ENCODE peak calls at places on chromosomes 5 and 9, in seven cellular contexts. L, D, F, R, W, S and Q are unnamed samples.

GRCh38 chr5:139638090-139638735 is 9.9 kb upstream of the CXXC5 start:
- DNase-seq in L (no peak), D (peak), F (peak), R (peak), W (peak), S (peak), Q (peak)

GRCh38 chr5:35938518-35939227 is at the start of gene CAPSL:
- DNase-seq in L (no peak), D (no peak), F (no peak), R (peak), W (no peak), S (peak), Q (no peak)

GRCh38 chr9:37923121-37923795 is 19.3 kb upstream of the SLC25A51 start:
- DNase-seq in L (no peak), D (no peak), F (no peak), R (no peak), W (no peak), S (no peak), Q (no peak)

GRCh38 chr5:143025971-143026370 is 255.8 kb downstream of the ARHGAP26 start:
- DNase-seq in L (no peak), D (no peak), F (no peak), R (no peak), W (no peak), S (no peak), Q (no peak)

GRCh38 chr9:134053401-134053871 is 14.4 kb downstream of the BRD3 start:
- DNase-seq in L (no peak), D (no peak), F (no peak), R (no peak), W (peak), S (no peak), Q (peak)

GRCh38 chr5:120419110-120419509 is 45.0 kb upstream of the PRR16 start:
- DNase-seq in L (no peak), D (no peak), F (no peak), R (peak), W (no peak), S (peak), Q (no peak)

GRCh38 chr9:29556317-29556716 is 1983.0 kb upstream of the C9orf72 start:
- DNase-seq in L (no peak), D (no peak), F (no peak), R (no peak), W (no peak), S (no peak), Q (no peak)

GRCh38 chr5:125041798-125042197 is 295.4 kb upstream of the ZNF608 start:
- DNase-seq in L (no peak), D (no peak), F (no peak), R (no peak), W (no peak), S (no peak), Q (no peak)

GRCh38 chr9:114693248-114693895 is 11.4 kb upstream of the TEX48 start:
- DNase-seq in L (no peak), D (no peak), F (no peak), R (no peak), W (no peak), S (no peak), Q (no peak)

GRCh38 chr9:5629312-5630037 is 568 bp downstream of the RIC1 start:
- DNase-seq in L (peak), D (no peak), F (peak), R (peak), W (peak), S (peak), Q (peak)

GRCh38 chr5:88602584-88602983 is 280.4 kb downstream of the MEF2C start:
- DNase-seq in L (no peak), D (no peak), F (no peak), R (peak), W (peak), S (peak), Q (no peak)

GRCh38 chr9:75911390-75911789 is 20.9 kb downstream of the PCSK5 start:
- DNase-seq in L (no peak), D (no peak), F (no peak), R (no peak), W (no peak), S (no peak), Q (no peak)

GRCh38 chr5:21236896-21237830 is 1249.2 kb upstream of the CDH18 start:
- DNase-seq in L (no peak), D (no peak), F (no peak), R (no peak), W (no peak), S (no peak), Q (no peak)

GRCh38 chr9:21316860-21317259 is 11.7 kb upstream of the IFNA5 start:
- DNase-seq in L (no peak), D (no peak), F (no peak), R (no peak), W (no peak), S (no peak), Q (no peak)
- TF ChIP-seq CTCF in L (no peak), D (no peak), F (no peak), R (no peak), W (no peak), S (peak), Q (no peak)

GRCh38 chr9:13487071-13487470 is 207.6 kb upstream of the MPDZ start:
- DNase-seq in L (no peak), D (no peak), F (no peak), R (no peak), W (no peak), S (no peak), Q (no peak)
- H3K27ac ChIP-seq in L (no peak), D (no peak), F (no peak), R (no peak), W (no peak), S (no peak), Q (no peak)

DNA sequence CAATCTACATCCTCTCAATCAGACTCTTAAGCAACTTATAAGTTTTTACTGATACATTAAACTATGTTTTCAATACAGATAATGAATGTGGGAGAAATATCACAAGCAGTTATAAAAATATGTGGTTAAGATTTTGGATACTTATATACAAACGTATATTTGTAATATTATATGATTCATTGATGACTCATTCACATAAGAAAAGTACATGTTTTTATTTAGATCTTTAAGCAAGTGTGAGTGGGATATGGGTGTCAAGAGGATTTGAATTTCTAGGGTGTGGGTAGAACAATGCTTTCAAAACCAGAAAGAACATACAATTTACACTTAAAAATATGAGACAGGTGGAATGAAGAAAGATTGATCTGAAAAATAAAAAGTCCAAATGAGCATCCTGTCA is 36.1 kb upstream of the ISL1 start:
- DNase-seq in L (no peak), D (no peak), F (no peak), R (no peak), W (no peak), S (no peak), Q (no peak)
- TF ChIP-seq CTCF in L (no peak), D (no peak), F (no peak), R (no peak), W (no peak), S (no peak), Q (no peak)

DNA sequence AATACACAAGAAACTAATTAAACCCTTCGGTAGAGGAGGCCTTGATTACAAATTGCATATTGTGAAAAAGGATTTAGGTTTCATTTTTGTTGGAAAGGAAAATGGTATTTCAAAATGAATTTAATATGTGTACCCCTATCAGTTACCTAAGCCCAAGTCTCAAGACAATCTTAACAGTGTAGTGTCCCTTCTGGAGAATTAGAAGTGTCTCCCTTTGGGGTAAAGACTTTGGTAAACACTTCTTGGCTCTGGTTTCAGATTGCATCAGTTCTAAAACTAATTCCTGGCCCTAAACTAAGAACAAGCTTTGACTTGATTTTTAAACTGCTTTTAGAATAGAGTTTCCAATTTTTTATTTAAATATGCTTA is 3.3 kb upstream of the STOM start:
- DNase-seq in L (no peak), D (no peak), F (no peak), R (no peak), W (no peak), S (no peak), Q (no peak)
- H3K27ac ChIP-seq in L (no peak), D (no peak), F (peak), R (no peak), W (peak), S (no peak), Q (peak)

GRCh38 chr9:18824095-18824666 is 208.8 kb downstream of the SAXO1 start:
- DNase-seq in L (no peak), D (no peak), F (no peak), R (no peak), W (no peak), S (no peak), Q (no peak)

GRCh38 chr9:18825775-18826174 is 207.2 kb downstream of the SAXO1 start:
- DNase-seq in L (no peak), D (no peak), F (no peak), R (no peak), W (no peak), S (peak), Q (no peak)

GRCh38 chr9:18820566-18821095 is 212.4 kb downstream of the SAXO1 start:
- DNase-seq in L (no peak), D (no peak), F (no peak), R (no peak), W (no peak), S (no peak), Q (no peak)

GRCh38 chr9:18821794-18822193 is 211.2 kb downstream of the SAXO1 start:
- DNase-seq in L (no peak), D (no peak), F (no peak), R (no peak), W (no peak), S (no peak), Q (no peak)

DNA sequence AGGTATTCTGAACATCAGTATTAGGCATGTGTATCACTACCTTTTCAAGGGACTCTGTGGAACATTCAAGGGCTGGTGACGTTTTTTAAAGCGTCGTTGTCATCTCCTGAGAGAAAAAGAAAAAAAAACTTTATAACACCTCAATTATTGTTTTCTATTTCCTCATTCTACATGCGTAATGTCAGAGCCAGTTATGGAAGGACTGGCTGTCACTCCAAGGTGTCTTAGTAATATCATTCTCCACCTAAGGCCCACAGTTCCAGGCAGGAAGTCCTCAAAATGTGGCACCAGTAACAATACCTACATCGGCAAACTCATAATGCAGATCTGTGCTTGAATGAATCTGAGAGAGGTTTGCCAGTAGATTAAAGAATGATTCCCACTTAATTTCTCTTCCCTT is 210.2 kb downstream of the SAXO1 start:
- DNase-seq in L (no peak), D (no peak), F (no peak), R (no peak), W (no peak), S (no peak), Q (no peak)
- TF ChIP-seq CTCF in L (no peak), D (no peak), F (no peak), R (no peak), W (no peak), S (no peak), Q (no peak)

DNA sequence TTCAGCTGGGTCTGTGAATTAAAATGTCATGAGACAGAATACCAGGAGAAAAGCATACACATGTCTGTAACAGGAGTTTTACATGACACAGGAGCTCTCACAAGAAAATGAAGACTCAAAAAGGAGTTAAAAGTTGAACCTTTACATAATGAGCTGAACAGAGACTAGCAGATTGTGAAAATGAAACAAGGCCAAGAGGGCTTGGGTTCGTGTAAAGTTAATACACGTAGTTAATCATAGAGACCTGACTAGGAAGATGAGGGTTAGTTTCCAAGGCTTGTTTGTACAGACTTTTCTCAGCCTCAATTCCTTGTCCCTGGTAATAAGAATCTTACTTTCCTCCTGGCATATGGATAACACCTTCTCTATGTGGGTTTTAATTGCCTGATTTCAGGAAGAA is 1294.0 kb downstream of the MAT2B start:
- DNase-seq in L (no peak), D (no peak), F (no peak), R (no peak), W (no peak), S (no peak), Q (no peak)
- H3K27ac ChIP-seq in L (no peak), D (no peak), F (no peak), R (no peak), W (no peak), S (no peak), Q (no peak)

GRCh38 chr5:25716680-25717079 is 1071.9 kb upstream of the CDH10 start:
- DNase-seq in L (no peak), D (no peak), F (no peak), R (no peak), W (no peak), S (no peak), Q (no peak)

DNA sequence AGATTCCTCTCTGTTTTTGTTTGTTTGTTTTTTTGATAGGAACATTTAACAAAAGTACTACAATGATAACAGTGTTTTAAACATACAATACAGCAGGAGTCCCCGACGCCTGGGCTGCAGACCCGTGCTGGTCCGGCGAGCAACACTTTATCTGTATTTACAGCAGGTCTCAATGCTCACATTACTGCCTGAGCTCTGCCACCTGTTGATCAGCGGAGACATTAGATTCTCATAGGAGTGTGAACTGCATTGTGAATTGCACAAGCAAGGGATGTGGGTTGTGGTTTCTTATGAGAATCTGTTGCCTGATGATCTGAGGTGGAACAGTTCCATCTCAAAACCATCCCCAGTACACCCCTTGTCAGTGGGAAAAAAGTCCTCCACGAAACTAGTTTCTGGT is 1068.5 kb upstream of the CDH10 start:
- DNase-seq in L (no peak), D (no peak), F (no peak), R (peak), W (peak), S (peak), Q (peak)
- TF ChIP-seq CTCF in L (no peak), D (no peak), F (no peak), R (peak), W (peak), S (no peak), Q (no peak)

GRCh38 chr9:91164724-91165520 is 196.8 kb downstream of the AUH start:
- DNase-seq in L (peak), D (no peak), F (peak), R (no peak), W (peak), S (peak), Q (peak)
- H3K27ac ChIP-seq in L (no peak), D (no peak), F (no peak), R (no peak), W (no peak), S (no peak), Q (no peak)